ENCODE peak calls at places on chromosomes 16 and 17, in five cellular contexts. X is T-helper 17 cell; D is activated naive CD8-positive, alpha-beta T cell treated with anti-CD3 and anti-CD28 coated beads, Interleukin-2, amount 50 U/mL, for 24 hours; T is CD4-positive, alpha-beta T cell; N is activated naive CD4-positive, alpha-beta T cell. P is an unnamed sample.

GRCh38 chr16:66935319-66936011 is at the start of gene CES2:
- DNase-seq in X (no peak), D (no peak), T (no peak), N (no peak), P (no peak)

GRCh38 chr17:5381542-5381941 is 37.9 kb downstream of the NUP88 start:
- DNase-seq in X (no peak), D (no peak), T (no peak), N (no peak), P (no peak)

GRCh38 chr16:30985401-30986128 is 558 bp downstream of the HSD3B7 start:
- DNase-seq in X (no peak), D (no peak), T (no peak), N (no peak), P (no peak)

GRCh38 chr16:65548470-65548869 is 426.6 kb upstream of the CDH11 start:
- DNase-seq in X (no peak), D (no peak), T (no peak), N (no peak), P (no peak)

GRCh38 chr16:4918790-4919210 is 18.1 kb downstream of the PPL start:
- DNase-seq in X (no peak), D (no peak), T (no peak), N (no peak), P (no peak)

GRCh38 chr17:3828151-3828851 is 17.7 kb downstream of the NCBP3 start:
- DNase-seq in X (no peak), D (no peak), T (no peak), N (no peak), P (no peak)

GRCh38 chr17:44492706-44493272 is 10.4 kb downstream of the GPATCH8 start:
- DNase-seq in X (no peak), D (no peak), T (no peak), N (no peak), P (no peak)

GRCh38 chr17:31744541-31744951 is 114.5 kb downstream of the COPRS start:
- DNase-seq in X (no peak), D (no peak), T (no peak), N (no peak), P (no peak)

GRCh38 chr16:1610071-1610840 is 1.6 kb downstream of the IFT140 start:
- DNase-seq in X (peak; percentile 94), D (peak; percentile 92), T (peak; percentile 90), N (peak; percentile 76), P (peak; percentile 95)

GRCh38 chr17:34633351-34633750 is 54.0 kb downstream of the TMEM132E start:
- DNase-seq in X (no peak), D (no peak), T (no peak), N (no peak), P (no peak)

GRCh38 chr17:7018331-7018964 is 4.4 kb upstream of the BCL6B start:
- DNase-seq in X (no peak), D (no peak), T (no peak), N (no peak), P (no peak)

GRCh38 chr17:28760987-28761562 is 17.3 kb downstream of the TRAF4 start:
- DNase-seq in X (no peak), D (no peak), T (no peak), N (no peak), P (no peak)

GRCh38 chr17:58284613-58285421 is 4.1 kb upstream of the MPO start:
- DNase-seq in X (no peak), D (no peak), T (no peak), N (no peak), P (peak; percentile 19)

GRCh38 chr17:2723997-2724782 is 12.6 kb upstream of the CLUH start:
- DNase-seq in X (no peak), D (no peak), T (no peak), N (no peak), P (no peak)

GRCh38 chr17:64037802-64038201 is 17.4 kb upstream of the ICAM2 start:
- DNase-seq in X (no peak), D (no peak), T (no peak), N (no peak), P (no peak)

P was measured in activated CD4-positive, CD25-positive, alpha-beta regulatory T cell treated with anti-CD3 and anti-CD28 coated beads, Interleukin-2, amount 50 U/mL, for 72 hours.